ENCODE peak calls at places on chromosome 15, in eight cellular contexts. X is T-helper 2 cell, C is A549, N is AG08395, U is Caki2, B is GM12891, P is right cardiac atrium, Z is T-helper 9 cell. V is an unnamed sample.

GRCh38 chr15:79307251-79307650 is 3.7 kb upstream of the TMED3 start:
- DNase-seq in X (no peak), C (no peak), N (no peak), U (no peak), B (no peak), P (no peak), Z (no peak), V (no peak)

GRCh38 chr15:101112336-101113113 is 139.3 kb downstream of the CHSY1 start:
- DNase-seq in X (no peak), C (no peak), N (no peak), U (no peak), B (no peak), P (peak), Z (no peak), V (no peak)

GRCh38 chr15:33778911-33779310 is 189.4 kb upstream of the CHRM5 start:
- DNase-seq in X (no peak), C (no peak), N (no peak), U (no peak), B (no peak), P (no peak), Z (no peak), V (no peak)

GRCh38 chr15:67998599-67999122 is 55.5 kb upstream of the PIAS1 start:
- DNase-seq in X (no peak), C (peak), N (no peak), U (no peak), B (no peak), P (peak), Z (no peak), V (peak)

GRCh38 chr15:63044077-63044644 is 1.6 kb downstream of the TPM1 start:
- DNase-seq in X (no peak), C (no peak), N (no peak), U (no peak), B (no peak), P (no peak), Z (no peak), V (no peak)

GRCh38 chr15:101541501-101542292 is 52.2 kb upstream of the PCSK6 start:
- DNase-seq in X (no peak), C (no peak), N (no peak), U (no peak), B (no peak), P (no peak), Z (no peak), V (no peak)

GRCh38 chr15:58292761-58293175 is 139.0 kb upstream of the LIPC start:
- DNase-seq in X (no peak), C (no peak), N (no peak), U (no peak), B (no peak), P (no peak), Z (no peak), V (no peak)

GRCh38 chr15:55552926-55553325 is 35.2 kb downstream of the PYGO1 start:
- DNase-seq in X (no peak), C (no peak), N (peak), U (no peak), B (no peak), P (peak), Z (no peak), V (no peak)

GRCh38 chr15:97993310-97993738 is 32.8 kb downstream of the ARRDC4 start:
- DNase-seq in X (no peak), C (no peak), N (peak), U (no peak), B (no peak), P (no peak), Z (no peak), V (no peak)

GRCh38 chr15:38069001-38069400 is 134.6 kb downstream of the TMCO5A start:
- DNase-seq in X (no peak), C (peak), N (peak), U (peak), B (peak), P (no peak), Z (no peak), V (no peak)

GRCh38 chr15:70424937-70425411 is 327.3 kb upstream of the TLE3 start:
- DNase-seq in X (peak), C (no peak), N (no peak), U (no peak), B (no peak), P (no peak), Z (no peak), V (no peak)

GRCh38 chr15:91468861-91469260 is 368.8 kb downstream of the SV2B start:
- DNase-seq in X (no peak), C (no peak), N (no peak), U (no peak), B (no peak), P (no peak), Z (no peak), V (no peak)

GRCh38 chr15:85044251-85044853 is 62.7 kb downstream of the PDE8A start:
- DNase-seq in X (no peak), C (peak), N (peak), U (peak), B (no peak), P (no peak), Z (peak), V (no peak)

GRCh38 chr15:66679043-66679656 is 22.9 kb upstream of the SMAD6 start:
- DNase-seq in X (no peak), C (no peak), N (no peak), U (no peak), B (no peak), P (no peak), Z (no peak), V (no peak)

GRCh38 chr15:77266708-77267387 is 153.1 kb downstream of the PEAK1 start:
- DNase-seq in X (no peak), C (peak), N (peak), U (no peak), B (no peak), P (no peak), Z (no peak), V (no peak)

GRCh38 chr15:95298729-95299128 is 1031.8 kb upstream of the NR2F2 start:
- DNase-seq in X (no peak), C (no peak), N (no peak), U (no peak), B (no peak), P (no peak), Z (no peak), V (no peak)

GRCh38 chr15:62469478-62469873 is 304.4 kb upstream of the C2CD4B start:
- DNase-seq in X (no peak), C (no peak), N (peak), U (no peak), B (no peak), P (no peak), Z (no peak), V (no peak)

GRCh38 chr15:68333775-68334470 is 56.4 kb downstream of the FEM1B start:
- DNase-seq in X (no peak), C (peak), N (peak), U (no peak), B (no peak), P (peak), Z (no peak), V (peak)

GRCh38 chr15:99212401-99212800 is 37.0 kb downstream of the TTC23 start:
- DNase-seq in X (no peak), C (peak), N (peak), U (peak), B (no peak), P (no peak), Z (no peak), V (no peak)

GRCh38 chr15:99439524-99439835 is 126.3 kb upstream of the MEF2A start:
- DNase-seq in X (no peak), C (no peak), N (no peak), U (no peak), B (no peak), P (peak), Z (no peak), V (no peak)

GRCh38 chr15:84669726-84670125 is 11.7 kb upstream of the NMB start:
- DNase-seq in X (no peak), C (no peak), N (peak), U (no peak), B (no peak), P (no peak), Z (no peak), V (no peak)

GRCh38 chr15:45231864-45232562 is 20.0 kb upstream of the SLC28A2 start:
- DNase-seq in X (no peak), C (no peak), N (no peak), U (no peak), B (no peak), P (no peak), Z (no peak), V (no peak)

GRCh38 chr15:45187578-45187893 is 230 bp downstream of the SHF start:
- DNase-seq in X (no peak), C (no peak), N (no peak), U (no peak), B (no peak), P (no peak), Z (no peak), V (no peak)

GRCh38 chr15:30985081-30985531 is 6.3 kb downstream of the MTMR10 start:
- DNase-seq in X (no peak), C (no peak), N (peak), U (no peak), B (no peak), P (no peak), Z (no peak), V (no peak)

GRCh38 chr15:69713726-69714559 is 261.3 kb downstream of the RPLP1 start:
- DNase-seq in X (peak), C (no peak), N (no peak), U (no peak), B (peak), P (no peak), Z (peak), V (no peak)

GRCh38 chr15:27418729-27419128 is 447.7 kb downstream of the GABRG3 start:
- DNase-seq in X (no peak), C (no peak), N (no peak), U (no peak), B (no peak), P (no peak), Z (no peak), V (no peak)

GRCh38 chr15:95132774-95133173 is 901.4 kb downstream of the MCTP2 start:
- DNase-seq in X (no peak), C (no peak), N (peak), U (peak), B (no peak), P (no peak), Z (no peak), V (no peak)

GRCh38 chr15:81215531-81215930 is 18.9 kb downstream of the IL16 start:
- DNase-seq in X (no peak), C (no peak), N (no peak), U (no peak), B (no peak), P (no peak), Z (no peak), V (no peak)

GRCh38 chr15:40055576-40056293 is 16.8 kb upstream of the SRP14 start:
- DNase-seq in X (no peak), C (no peak), N (no peak), U (no peak), B (no peak), P (peak), Z (no peak), V (no peak)

GRCh38 chr15:58758141-58758540 is 8.6 kb upstream of the ADAM10 start:
- DNase-seq in X (no peak), C (peak), N (peak), U (no peak), B (no peak), P (no peak), Z (no peak), V (no peak)

V was measured in pancreas.